ENCODE peak calls at places on chromosomes 1 and 21, in seven cellular contexts. Q, K, M, U, F, W and X are unnamed samples.

GRCh38 chr1:18963968-18964367 is 7.5 kb upstream of the IFFO2 start:
- DNase-seq in Q (no peak), K (no peak), M (no peak), U (no peak), F (no peak), W (no peak), X (no peak)

GRCh38 chr1:164320780-164321683 is 238.0 kb upstream of the PBX1 start:
- DNase-seq in Q (no peak), K (no peak), M (no peak), U (peak; percentile 80), F (peak; percentile 41), W (peak; percentile 35), X (peak; percentile 41)

GRCh38 chr1:79375352-79375751 is 368.8 kb upstream of the ADGRL4 start:
- DNase-seq in Q (no peak), K (no peak), M (no peak), U (peak; percentile 72), F (no peak), W (no peak), X (no peak)

GRCh38 chr21:14531927-14532326 is 14.2 kb downstream of the SAMSN1 start:
- DNase-seq in Q (no peak), K (no peak), M (no peak), U (no peak), F (no peak), W (no peak), X (no peak)

GRCh38 chr1:180908084-180908765 is 4.5 kb upstream of the KIAA1614 start:
- DNase-seq in Q (no peak), K (no peak), M (no peak), U (no peak), F (no peak), W (no peak), X (no peak)

GRCh38 chr1:43857163-43857562 is 76.4 kb upstream of the ARTN start:
- DNase-seq in Q (no peak), K (no peak), M (no peak), U (no peak), F (no peak), W (peak; percentile 69), X (no peak)

GRCh38 chr1:11668516-11668915 is 4.5 kb downstream of the FBXO6 start:
- DNase-seq in Q (no peak), K (no peak), M (no peak), U (no peak), F (no peak), W (no peak), X (no peak)

GRCh38 chr1:208766812-208767211 is 522.6 kb upstream of the PLXNA2 start:
- DNase-seq in Q (no peak), K (no peak), M (no peak), U (no peak), F (no peak), W (no peak), X (no peak)

GRCh38 chr1:42013881-42014470 is 95.3 kb upstream of the HIVEP3 start:
- DNase-seq in Q (no peak), K (no peak), M (peak; percentile 30), U (no peak), F (no peak), W (peak; percentile 23), X (no peak)

GRCh38 chr1:175885247-175885646 is 141.9 kb upstream of the TNR start:
- DNase-seq in Q (no peak), K (no peak), M (no peak), U (no peak), F (peak; percentile 54), W (no peak), X (no peak)

GRCh38 chr1:2259668-2260392 is 31.7 kb downstream of the SKI start:
- DNase-seq in Q (no peak), K (no peak), M (no peak), U (no peak), F (no peak), W (no peak), X (peak; percentile 73)

GRCh38 chr1:54487571-54488050 is 60.4 kb upstream of the ACOT11 start:
- DNase-seq in Q (no peak), K (no peak), M (peak; percentile 34), U (peak; percentile 45), F (no peak), W (no peak), X (no peak)

GRCh38 chr21:33839167-33839716 is 76.4 kb downstream of the ATP5PO start:
- DNase-seq in Q (no peak), K (no peak), M (no peak), U (no peak), F (no peak), W (no peak), X (no peak)

GRCh38 chr1:211549092-211549749 is 29.7 kb downstream of the SLC30A1 start:
- DNase-seq in Q (no peak), K (no peak), M (peak; percentile 39), U (no peak), F (no peak), W (no peak), X (no peak)

DNA sequence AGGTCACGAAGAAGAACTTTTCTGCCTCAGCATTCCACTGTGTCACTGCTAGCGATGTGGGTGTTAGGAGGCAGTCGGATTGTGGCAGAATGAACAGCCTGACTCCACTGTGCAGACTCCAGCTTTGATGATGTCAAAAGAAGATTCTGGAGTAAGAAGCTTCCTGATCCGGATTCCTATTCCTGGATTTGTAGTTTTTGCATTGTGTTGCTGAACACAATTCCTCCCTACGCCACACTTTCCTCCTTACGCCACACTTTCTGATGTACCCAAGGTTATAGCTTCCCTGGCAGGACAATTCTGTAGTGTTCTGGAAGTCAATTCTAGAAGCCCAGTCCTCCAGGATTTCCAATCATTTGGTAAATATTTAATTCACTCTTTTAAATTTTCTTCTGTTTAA is 665.2 kb upstream of the ADGRL2 start:
- DNase-seq in Q (no peak), K (no peak), M (no peak), U (no peak), F (no peak), W (no peak), X (no peak)
- H3K4me1 ChIP-seq in Q (no peaks in the 10 kb centered on the region), K (no peaks in the 10 kb centered on the region), M (no peaks in the 10 kb centered on the region), U (no peaks in the 10 kb centered on the region), F (no peaks in the 10 kb centered on the region), W (peaks cover 3% of the 10 kb centered on the region), X (no peaks in the 10 kb centered on the region)

GRCh38 chr1:25992689-25993146 is 5.1 kb downstream of the PAFAH2 start:
- DNase-seq in Q (no peak), K (no peak), M (no peak), U (no peak), F (no peak), W (no peak), X (no peak)
- H3K4me1 ChIP-seq in Q (peaks cover 4% of the 10 kb centered on the region), K (peaks cover 10% of the 10 kb centered on the region), M (peaks cover 10% of the 10 kb centered on the region), U (peaks cover 7% of the 10 kb centered on the region), F (peaks cover 2% of the 10 kb centered on the region), W (peaks cover 7% of the 10 kb centered on the region), X (peaks cover 38% of the 10 kb centered on the region)

GRCh38 chr1:204927673-204928641 is 57.3 kb downstream of the NFASC start:
- DNase-seq in Q (no peak), K (no peak), M (no peak), U (no peak), F (no peak), W (peak; percentile 33), X (no peak)
- H3K4me1 ChIP-seq in Q (peaks cover 4% of the 10 kb centered on the region), K (peaks cover 5% of the 10 kb centered on the region), M (peaks cover 4% of the 10 kb centered on the region), U (peaks cover 40% of the 10 kb centered on the region), F (no peaks in the 10 kb centered on the region), W (no peaks in the 10 kb centered on the region), X (no peaks in the 10 kb centered on the region)

GRCh38 chr1:21335750-21336168 is 45.5 kb upstream of the ECE1 start:
- DNase-seq in Q (no peak), K (no peak), M (no peak), U (no peak), F (no peak), W (peak; percentile 73), X (no peak)
- H3K4me1 ChIP-seq in Q (peaks cover 56% of the 10 kb centered on the region), K (peaks cover 80% of the 10 kb centered on the region), M (peaks cover 97% of the 10 kb centered on the region), U (peaks cover 6% of the 10 kb centered on the region), F (peaks cover 56% of the 10 kb centered on the region), W (peaks cover 35% of the 10 kb centered on the region), X (peaks cover 96% of the 10 kb centered on the region)

GRCh38 chr1:169113613-169114119 is 7.2 kb downstream of the ATP1B1 start:
- DNase-seq in Q (peak; percentile 91), K (peak; percentile 85), M (no peak), U (no peak), F (peak; percentile 98), W (no peak), X (no peak)

GRCh38 chr1:169110691-169111447 is 4.4 kb downstream of the ATP1B1 start:
- DNase-seq in Q (no peak), K (no peak), M (peak; percentile 44), U (no peak), F (peak; percentile 46), W (no peak), X (peak; percentile 60)

GRCh38 chr1:169111472-169111871 is 5.0 kb downstream of the ATP1B1 start:
- DNase-seq in Q (no peak), K (no peak), M (no peak), U (no peak), F (no peak), W (no peak), X (no peak)

GRCh38 chr1:169110265-169110664 is 3.8 kb downstream of the ATP1B1 start:
- DNase-seq in Q (no peak), K (no peak), M (no peak), U (peak; percentile 35), F (no peak), W (no peak), X (no peak)

DNA sequence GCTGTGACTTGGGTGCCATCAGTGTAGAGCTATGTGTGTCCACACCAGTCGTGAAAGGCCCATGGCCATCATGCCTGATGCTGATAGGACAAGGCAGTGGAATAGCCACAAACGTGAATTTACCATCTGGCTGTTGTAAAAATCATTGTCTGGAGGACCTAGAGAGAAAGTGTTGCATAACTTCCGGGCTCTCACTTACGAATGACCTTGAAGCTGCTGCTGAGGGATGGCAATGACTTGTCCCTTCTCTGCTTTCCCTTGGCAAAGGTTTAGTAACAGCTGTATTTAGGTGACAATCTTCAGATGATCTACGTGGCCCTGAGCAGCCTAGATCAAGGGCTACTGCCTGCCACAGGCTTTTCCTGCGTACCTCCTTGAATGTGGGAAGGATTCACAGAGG is 5.8 kb downstream of the ATP1B1 start:
- DNase-seq in Q (no peak), K (no peak), M (no peak), U (no peak), F (no peak), W (no peak), X (no peak)
- H3K4me1 ChIP-seq in Q (peaks cover 64% of the 10 kb centered on the region), K (peaks cover 52% of the 10 kb centered on the region), M (peaks cover 29% of the 10 kb centered on the region), U (peaks cover 24% of the 10 kb centered on the region), F (peaks cover 36% of the 10 kb centered on the region), W (peaks cover 14% of the 10 kb centered on the region), X (peaks cover 71% of the 10 kb centered on the region)

DNA sequence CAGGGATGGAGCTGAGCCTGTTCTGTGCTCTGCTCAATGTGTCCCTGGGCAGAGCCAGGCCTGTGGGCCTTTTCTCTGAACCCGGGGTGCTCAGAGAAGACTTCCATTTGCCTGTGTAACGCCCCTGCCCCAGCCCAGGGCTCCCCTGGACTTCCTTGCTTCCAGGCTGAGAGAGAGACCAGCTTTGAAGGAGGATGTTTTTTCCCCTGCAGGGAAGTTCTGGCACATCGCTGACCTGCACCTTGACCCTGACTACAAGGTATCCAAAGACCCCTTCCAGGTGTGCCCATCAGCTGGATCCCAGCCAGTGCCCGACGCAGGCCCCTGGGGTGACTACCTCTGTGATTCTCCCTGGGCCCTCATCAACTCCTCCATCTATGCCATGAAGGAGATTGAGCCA is 10.2 kb downstream of the SMPDL3B start:
- DNase-seq in Q (no peak), K (no peak), M (no peak), U (no peak), F (no peak), W (no peak), X (no peak)
- H3K4me1 ChIP-seq in Q (no peaks in the 10 kb centered on the region), K (no peaks in the 10 kb centered on the region), M (no peaks in the 10 kb centered on the region), U (peaks cover 5% of the 10 kb centered on the region), F (no peaks in the 10 kb centered on the region), W (no peaks in the 10 kb centered on the region), X (peaks cover 26% of the 10 kb centered on the region)